ENCODE peak calls at places on chromosomes 3 and 15, in eight cellular contexts. E is NCI-H82; X is activated T-cell treated with anti-CD3 and anti-CD28 coated beads for 24 hours; U is stimulated activated CD4-positive, alpha-beta T cell treated with anti-CD3 and anti-CD28 coated beads, Interleukin-1b, Interleukin-23, amount 100 ng/mL, for 1 hour; N is SK-MEL-5; C is GM04504; V is amygdala; P is PC-3. T is an unnamed sample.
A peak's percentile ranks its signal among the peaks of the same experiment; 100 is the strongest.

GRCh38 chr3:143070977-143071551 is 48.5 kb upstream of the CHST2 start:
- DNase-seq in E (peak; percentile 28), X (no peak), U (no peak), N (no peak), C (peak; percentile 86), V (no peak), P (peak; percentile 18), T (no peak)

GRCh38 chr15:48571510-48571909 is 74.0 kb downstream of the FBN1 start:
- DNase-seq in E (no peak), X (no peak), U (no peak), N (no peak), C (no peak), V (no peak), P (no peak), T (no peak)

GRCh38 chr15:100194955-100195354 is 146.8 kb downstream of the ADAMTS17 start:
- DNase-seq in E (no peak), X (no peak), U (no peak), N (no peak), C (no peak), V (no peak), P (no peak), T (no peak)

GRCh38 chr3:196793224-196793623 is 53.6 kb downstream of the PAK2 start:
- DNase-seq in E (no peak), X (no peak), U (no peak), N (no peak), C (peak; percentile 37), V (no peak), P (peak; percentile 99), T (no peak)

GRCh38 chr3:126194713-126195305 is 14.4 kb upstream of the ALDH1L1 start:
- DNase-seq in E (peak; percentile 34), X (no peak), U (no peak), N (no peak), C (no peak), V (no peak), P (peak; percentile 16), T (no peak)

GRCh38 chr3:62073038-62073437 is 300.3 kb downstream of the FEZF2 start:
- DNase-seq in E (no peak), X (no peak), U (no peak), N (no peak), C (no peak), V (no peak), P (no peak), T (no peak)

GRCh38 chr3:181176610-181177009 is 187.1 kb upstream of the DNAJC19 start:
- DNase-seq in E (peak; percentile 80), X (peak; percentile 19), U (no peak), N (peak; percentile 77), C (no peak), V (peak; percentile 49), P (peak; percentile 71), T (peak; percentile 5)

GRCh38 chr3:53754325-53754724 is 91.9 kb downstream of the CHDH start:
- DNase-seq in E (no peak), X (no peak), U (no peak), N (no peak), C (no peak), V (no peak), P (no peak), T (no peak)

GRCh38 chr3:120741837-120742197 is 499 bp downstream of the RABL3 start:
- DNase-seq in E (no peak), X (no peak), U (no peak), N (no peak), C (no peak), V (no peak), P (no peak), T (no peak)

GRCh38 chr3:52250122-52250521 is 4.6 kb downstream of the PPM1M start:
- DNase-seq in E (no peak), X (no peak), U (no peak), N (no peak), C (no peak), V (no peak), P (no peak), T (no peak)

GRCh38 chr15:62846805-62847481 is 195.6 kb upstream of the TPM1 start:
- DNase-seq in E (peak; percentile 22), X (no peak), U (no peak), N (no peak), C (no peak), V (no peak), P (no peak), T (no peak)

GRCh38 chr3:101148001-101148400 is 154.8 kb upstream of the ABI3BP start:
- DNase-seq in E (no peak), X (no peak), U (no peak), N (no peak), C (no peak), V (no peak), P (no peak), T (no peak)

GRCh38 chr3:102132370-102132769 is 283.1 kb downstream of the NFKBIZ start:
- DNase-seq in E (no peak), X (no peak), U (no peak), N (no peak), C (no peak), V (no peak), P (no peak), T (no peak)

GRCh38 chr3:29514912-29515311 is 234.0 kb downstream of the RBMS3 start:
- DNase-seq in E (no peak), X (no peak), U (no peak), N (no peak), C (no peak), V (no peak), P (peak; percentile 35), T (no peak)

GRCh38 chr3:481680-482079 is 285.1 kb downstream of the CHL1 start:
- DNase-seq in E (peak; percentile 36), X (no peak), U (no peak), N (peak; percentile 63), C (no peak), V (no peak), P (peak; percentile 30), T (no peak)

GRCh38 chr3:13479332-13479581 is 849 bp upstream of the HDAC11 start:
- DNase-seq in E (no peak), X (peak; percentile 26), U (peak; percentile 10), N (peak; percentile 78), C (no peak), V (peak; percentile 95), P (peak; percentile 33), T (no peak)

GRCh38 chr3:56689303-56689702 is 6.2 kb upstream of the TASOR start:
- DNase-seq in E (no peak), X (no peak), U (no peak), N (no peak), C (no peak), V (no peak), P (no peak), T (no peak)

GRCh38 chr3:13217736-13218540 is 144.7 kb upstream of the IQSEC1 start:
- DNase-seq in E (peak; percentile 24), X (no peak), U (no peak), N (no peak), C (no peak), V (no peak), P (peak; percentile 97), T (no peak)

GRCh38 chr15:64892850-64893403 is 18.8 kb upstream of the ANKDD1A start:
- DNase-seq in E (no peak), X (peak; percentile 40), U (no peak), N (no peak), C (no peak), V (no peak), P (no peak), T (no peak)

GRCh38 chr15:25762015-25762662 is 101.0 kb downstream of the ATP10A start:
- DNase-seq in E (no peak), X (no peak), U (no peak), N (no peak), C (no peak), V (no peak), P (no peak), T (no peak)

GRCh38 chr3:101038880-101039279 is 45.7 kb upstream of the ABI3BP start:
- DNase-seq in E (no peak), X (no peak), U (no peak), N (peak; percentile 32), C (peak; percentile 77), V (no peak), P (peak; percentile 45), T (no peak)

GRCh38 chr3:128275316-128276150 is 122.3 kb downstream of the EEFSEC start:
- DNase-seq in E (no peak), X (no peak), U (no peak), N (no peak), C (no peak), V (no peak), P (no peak), T (no peak)

GRCh38 chr3:102223139-102223538 is 211.7 kb upstream of the ZPLD1 start:
- DNase-seq in E (no peak), X (no peak), U (no peak), N (no peak), C (no peak), V (no peak), P (no peak), T (no peak)

GRCh38 chr3:172280406-172281051 is 167.7 kb downstream of the GHSR start:
- DNase-seq in E (no peak), X (no peak), U (no peak), N (no peak), C (no peak), V (no peak), P (no peak), T (no peak)

GRCh38 chr3:42934910-42935309 is 29.0 kb downstream of the ZNF662 start:
- DNase-seq in E (no peak), X (no peak), U (no peak), N (no peak), C (no peak), V (no peak), P (no peak), T (no peak)

GRCh38 chr3:195097331-195098255 is 173.4 kb downstream of the XXYLT1 start:
- DNase-seq in E (no peak), X (no peak), U (no peak), N (no peak), C (no peak), V (no peak), P (no peak), T (no peak)

GRCh38 chr3:142014005-142014404 is 135.3 kb downstream of the TFDP2 start:
- DNase-seq in E (no peak), X (no peak), U (no peak), N (no peak), C (no peak), V (no peak), P (no peak), T (no peak)

GRCh38 chr15:70358011-70358819 is 260.5 kb upstream of the TLE3 start:
- DNase-seq in E (no peak), X (no peak), U (no peak), N (no peak), C (no peak), V (no peak), P (no peak), T (no peak)

GRCh38 chr3:74614133-74614967 is at the start of gene CNTN3:
- DNase-seq in E (peak; percentile 67), X (no peak), U (no peak), N (no peak), C (no peak), V (peak; percentile 26), P (no peak), T (no peak)

GRCh38 chr3:121096968-121097367 is 189.0 kb downstream of the STXBP5L start:
- DNase-seq in E (no peak), X (no peak), U (no peak), N (no peak), C (no peak), V (no peak), P (peak; percentile 34), T (no peak)

GRCh38 chr15:33066584-33066983 is 127.9 kb downstream of the FMN1 start:
- DNase-seq in E (no peak), X (no peak), U (no peak), N (no peak), C (no peak), V (no peak), P (no peak), T (no peak)

GRCh38 chr3:159266779-159267178 is 464.9 kb downstream of the MFSD1 start:
- DNase-seq in E (peak; percentile 74), X (no peak), U (no peak), N (peak; percentile 85), C (no peak), V (no peak), P (peak; percentile 82), T (no peak)

GRCh38 chr3:94004301-94004910 is 24.0 kb downstream of the STX19 start:
- DNase-seq in E (peak; percentile 69), X (no peak), U (no peak), N (peak; percentile 67), C (peak; percentile 27), V (no peak), P (peak; percentile 70), T (peak; percentile 48)

GRCh38 chr3:44421280-44421679 is 56.2 kb downstream of the ZNF445 start:
- DNase-seq in E (no peak), X (no peak), U (no peak), N (no peak), C (no peak), V (no peak), P (no peak), T (no peak)